ENCODE peak calls at places on chromosomes 3 and 15, in nine cellular contexts. Z is endothelial cell; P is HS-5; H is SW480; N is activated naive CD8-positive, alpha-beta T cell treated with anti-CD3 and anti-CD28 coated beads, Interleukin-2, amount 10 ng/mL, durations not matched to agents 7 days and 5 days; X is RWPE1; G is hypothalamus; W is HTR-8/SVneo; Y is stimulated activated CD4-positive, alpha-beta T cell treated with anti-CD3 and anti-CD28 coated beads, TNF-alpha, amount 100 ng/mL, for 24 hours. A is an unnamed sample.

GRCh38 chr15:65837301-65838283 is 31.7 kb upstream of the RAB11A start:
- DNase-seq in Z (no peak), X (no peak), P (no peak), G (no peak), H (no peak), Y (no peak), N (no peak), W (no peak), A (no peak)

GRCh38 chr15:68816795-68817303 is 3.8 kb downstream of the ANP32A start:
- DNase-seq in Y (no peak), N (no peak), X (no peak), H (no peak), W (no peak), G (no peak), P (no peak), Z (no peak), A (no peak)

GRCh38 chr3:194396897-194397756 is 1.9 kb downstream of the GP5 start:
- DNase-seq in G (no peak), P (no peak), N (peak), Z (no peak), X (no peak), W (no peak), H (peak), Y (no peak), A (no peak)

GRCh38 chr15:65957451-65957850 is 88.2 kb downstream of the RAB11A start:
- DNase-seq in Z (no peak), X (no peak), N (no peak), Y (no peak), W (no peak), H (no peak), G (no peak), P (no peak), A (no peak)

GRCh38 chr15:101320501-101321052 is 25.5 kb upstream of the SNRPA1 start:
- DNase-seq in G (no peak), W (no peak), N (peak), Y (no peak), X (no peak), Z (peak), H (peak), P (no peak), A (peak)

GRCh38 chr15:89178307-89178977 is 42.9 kb downstream of the RLBP1 start:
- DNase-seq in N (no peak), Z (no peak), G (no peak), W (no peak), X (no peak), Y (no peak), P (no peak), H (no peak), A (no peak)

GRCh38 chr15:32959077-32959476 is 235.4 kb downstream of the FMN1 start:
- DNase-seq in N (no peak), P (no peak), Y (no peak), H (no peak), Z (no peak), W (no peak), G (no peak), X (no peak), A (no peak)

GRCh38 chr3:171508676-171509075 is 48.5 kb upstream of the TNIK start:
- DNase-seq in X (no peak), H (no peak), W (no peak), N (no peak), G (no peak), P (no peak), Y (no peak), Z (no peak), A (no peak)

GRCh38 chr3:67357610-67358458 is 296.6 kb downstream of the SUCLG2 start:
- DNase-seq in H (peak), Y (no peak), Z (peak), N (no peak), P (no peak), W (peak), X (peak), G (no peak), A (peak)

GRCh38 chr15:75327491-75327890 is 8.4 kb upstream of the COMMD4 start:
- DNase-seq in Y (no peak), Z (no peak), P (no peak), N (no peak), W (no peak), G (no peak), H (no peak), X (no peak), A (no peak)

GRCh38 chr15:70806992-70807712 is 43.8 kb upstream of the UACA start:
- DNase-seq in Z (no peak), Y (no peak), H (no peak), W (no peak), P (no peak), N (no peak), G (no peak), X (no peak), A (no peak)

GRCh38 chr3:8536106-8537052 is 34.8 kb downstream of the LMCD1 start:
- DNase-seq in Z (no peak), G (no peak), H (no peak), W (no peak), P (no peak), X (no peak), N (no peak), Y (no peak), A (peak)

GRCh38 chr3:88362428-88362827 is 212.7 kb downstream of the C3orf38 start:
- DNase-seq in W (no peak), Y (no peak), G (no peak), Z (no peak), P (no peak), N (no peak), H (no peak), X (no peak), A (no peak)

GRCh38 chr3:117624424-117624823 is 914.8 kb downstream of the TUSC7 start:
- DNase-seq in H (no peak), N (no peak), Y (no peak), P (no peak), Z (no peak), G (no peak), W (no peak), X (peak), A (no peak)

GRCh38 chr3:160434071-160434470 is 15.5 kb downstream of the TRIM59 start:
- DNase-seq in Y (no peak), P (peak), W (no peak), G (no peak), Z (no peak), H (no peak), N (no peak), X (no peak), A (peak)

GRCh38 chr3:183503738-183504137 is 51.8 kb downstream of the KLHL6 start:
- DNase-seq in Z (no peak), N (no peak), Y (no peak), G (no peak), H (no peak), X (no peak), W (no peak), P (no peak), A (no peak)

GRCh38 chr3:24857945-24858344 is 363.3 kb upstream of the THRB start:
- DNase-seq in X (no peak), W (no peak), Z (no peak), P (no peak), N (no peak), G (no peak), Y (no peak), H (no peak), A (no peak)

GRCh38 chr3:152870027-152870426 is 35.1 kb downstream of the P2RY1 start:
- DNase-seq in N (no peak), W (no peak), G (no peak), X (peak), H (no peak), P (no peak), Z (no peak), Y (no peak), A (no peak)

GRCh38 chr15:92324036-92324963 is 69.4 kb upstream of the ST8SIA2 start:
- DNase-seq in N (no peak), W (no peak), X (no peak), H (no peak), G (no peak), P (no peak), Y (no peak), Z (no peak), A (no peak)

GRCh38 chr3:187064210-187065115 is 74.8 kb downstream of the RPL39L start:
- DNase-seq in X (peak), W (no peak), P (no peak), G (no peak), H (no peak), Z (peak), Y (no peak), N (no peak), A (no peak)

GRCh38 chr3:158127250-158128219 is 17.6 kb downstream of the RSRC1 start:
- DNase-seq in P (no peak), X (peak), Z (no peak), G (no peak), N (no peak), Y (no peak), W (no peak), H (no peak), A (peak)

GRCh38 chr15:57505949-57506391 is 85.7 kb upstream of the MYZAP start:
- DNase-seq in H (no peak), P (no peak), N (no peak), W (no peak), G (no peak), X (peak), Y (no peak), Z (no peak), A (no peak)

GRCh38 chr3:168839692-168840091 is 744.0 kb upstream of the GOLIM4 start:
- DNase-seq in X (no peak), H (no peak), Z (no peak), N (no peak), P (no peak), Y (no peak), G (no peak), W (no peak), A (no peak)

GRCh38 chr3:187183210-187183862 is 13.9 kb upstream of the RTP1 start:
- DNase-seq in H (no peak), N (no peak), X (peak), G (no peak), P (no peak), Y (no peak), W (no peak), Z (no peak), A (no peak)

GRCh38 chr3:114566162-114566755 is 272.4 kb downstream of the TIGIT start:
- DNase-seq in W (no peak), G (no peak), H (no peak), X (no peak), P (no peak), N (no peak), Y (no peak), Z (no peak), A (no peak)